ENCODE peak calls at places on chromosomes 11 and 22, in eight cellular contexts. Q, W, A, P, R, S, T and H are unnamed samples.

GRCh38 chr11:129021295-129021694 is 78.6 kb upstream of the TP53AIP1 start:
- DNase-seq in Q (no peak), P (no peak), T (no peak), W (peak; percentile 37), R (no peak), S (no peak), A (no peak), H (no peak)

GRCh38 chr22:32854351-32854804 is 52.9 kb downstream of the TIMP3 start:
- DNase-seq in A (no peak), R (no peak), T (no peak), Q (no peak), S (no peak), P (no peak), W (no peak), H (no peak)

GRCh38 chr22:33969052-33969451 is 48.8 kb upstream of the LARGE1 start:
- DNase-seq in W (peak; percentile 1), R (no peak), Q (no peak), P (no peak), T (no peak), S (no peak), A (no peak), H (no peak)

GRCh38 chr11:106415510-106415909 is 338.0 kb downstream of the AASDHPPT start:
- DNase-seq in S (no peak), T (no peak), P (no peak), A (no peak), R (no peak), W (no peak), Q (no peak), H (no peak)

GRCh38 chr11:94557391-94557790 is 9.8 kb upstream of the PIWIL4 start:
- DNase-seq in T (no peak), W (peak; percentile 32), P (peak; percentile 18), R (no peak), S (no peak), A (no peak), Q (no peak), H (no peak)

GRCh38 chr22:46861968-46862367 is 99.5 kb downstream of the TBC1D22A start:
- DNase-seq in A (no peak), R (no peak), W (no peak), T (no peak), S (no peak), P (no peak), Q (no peak), H (no peak)

GRCh38 chr11:113457784-113458183 is 17.4 kb downstream of the DRD2 start:
- DNase-seq in Q (no peak), W (no peak), R (no peak), T (no peak), P (no peak), A (no peak), S (no peak), H (no peak)

GRCh38 chr11:16806791-16807190 is 68.3 kb downstream of the C11orf58 start:
- DNase-seq in R (peak; percentile 71), T (no peak), Q (no peak), P (no peak), W (peak; percentile 92), S (no peak), A (peak; percentile 59), H (no peak)

GRCh38 chr22:20324139-20324516 is 4.3 kb upstream of the DGCR6L start:
- DNase-seq in P (no peak), A (no peak), Q (peak; percentile 35), W (no peak), R (no peak), T (no peak), S (no peak), H (no peak)

GRCh38 chr11:94060401-94060800 is 39.2 kb downstream of the HEPHL1 start:
- DNase-seq in R (no peak), P (peak; percentile 86), S (peak; percentile 24), T (no peak), W (peak; percentile 20), A (no peak), Q (no peak), H (no peak)

GRCh38 chr11:121191787-121192186 is 90.7 kb downstream of the TECTA start:
- DNase-seq in S (no peak), A (no peak), W (no peak), P (no peak), Q (no peak), T (no peak), R (no peak), H (no peak)

GRCh38 chr11:111801135-111801534 is 34.9 kb upstream of the PPP2R1B start:
- DNase-seq in R (no peak), T (no peak), W (peak; percentile 25), P (no peak), Q (no peak), S (no peak), A (no peak), H (no peak)

GRCh38 chr11:86228967-86229330 is 15.6 kb upstream of the EED start:
- DNase-seq in A (no peak), W (no peak), Q (peak; percentile 38), T (no peak), R (no peak), P (no peak), S (no peak), H (no peak)

GRCh38 chr11:57903441-57904123 is 120.1 kb upstream of the OR9Q1 start:
- DNase-seq in R (no peak), T (no peak), A (no peak), S (no peak), W (no peak), P (no peak), Q (peak; percentile 22), H (no peak)

GRCh38 chr11:61567286-61568061 is 13.4 kb downstream of the SYT7 start:
- DNase-seq in A (peak; percentile 30), T (no peak), W (peak; percentile 80), R (peak; percentile 87), P (peak; percentile 70), Q (peak; percentile 78), S (peak; percentile 22), H (peak; percentile 82)

GRCh38 chr11:14974021-14974698 is 2.0 kb upstream of the CALCA start:
- DNase-seq in S (no peak), R (no peak), T (no peak), W (peak; percentile 11), Q (peak; percentile 10), A (no peak), P (no peak), H (no peak)

GRCh38 chr11:44540667-44541066 is 24.8 kb upstream of the CD82 start:
- DNase-seq in R (no peak), W (no peak), P (no peak), T (no peak), Q (no peak), A (no peak), S (no peak), H (no peak)

GRCh38 chr11:70845761-70846160 is 406.6 kb downstream of the SHANK2 start:
- DNase-seq in W (no peak), A (no peak), S (no peak), P (no peak), R (no peak), T (no peak), Q (no peak), H (no peak)

GRCh38 chr22:19130959-19131684 is at the start of gene TSSK2:
- DNase-seq in Q (no peak), A (no peak), W (no peak), T (no peak), S (no peak), P (no peak), R (no peak), H (no peak)

GRCh38 chr11:38952698-38953097 is 2354.7 kb upstream of the RAG2 start:
- DNase-seq in S (no peak), T (no peak), P (no peak), R (no peak), W (no peak), Q (no peak), A (no peak), H (no peak)

GRCh38 chr22:26648011-26648497 is 9.3 kb upstream of the MIAT start:
- DNase-seq in T (no peak), Q (peak; percentile 27), R (no peak), W (no peak), A (no peak), S (no peak), P (no peak), H (peak; percentile 79)

GRCh38 chr11:113553235-113553634 is 78.0 kb upstream of the DRD2 start:
- DNase-seq in Q (no peak), R (no peak), W (peak; percentile 96), A (peak; percentile 91), T (peak; percentile 2), S (peak; percentile 96), P (peak; percentile 99), H (no peak)

GRCh38 chr11:70107756-70108155 is 29.6 kb downstream of the ANO1 start:
- DNase-seq in P (no peak), W (no peak), T (no peak), S (no peak), Q (no peak), A (no peak), R (no peak), H (no peak)

GRCh38 chr11:120196857-120197253 is 14.0 kb upstream of the OAF start:
- DNase-seq in W (no peak), A (no peak), Q (no peak), S (no peak), T (no peak), R (no peak), P (no peak), H (no peak)

GRCh38 chr11:77750757-77751156 is 69.8 kb downstream of the RSF1 start:
- DNase-seq in T (no peak), R (no peak), Q (no peak), P (no peak), W (no peak), A (no peak), S (no peak), H (no peak)

GRCh38 chr11:118051136-118051610 is 25.7 kb upstream of the TMPRSS4 start:
- DNase-seq in R (no peak), S (no peak), W (no peak), P (no peak), A (no peak), Q (no peak), T (no peak), H (no peak)